ENCODE peak calls at places on chromosomes 5 and 9, in nine cellular contexts. Z is activated T-cell treated with anti-CD3 and anti-CD28 coated beads for 24 hours; M is B cell; O is mucosa of descending colon; K is central memory CD4-positive, alpha-beta T cell; V is OCI-LY7; J is activated effector memory CD4-positive, alpha-beta T cell treated with anti-CD3 and anti-CD28 coated beads, Interleukin-2, amount 50 U/mL, for 16 hours; G is heart left ventricle; U is NCI-H460. W is an unnamed sample.

GRCh38 chr5:11904270-11904906 is at the start of gene CTNND2:
- DNase-seq in U (peak; percentile 20), M (no peak), Z (no peak), K (no peak), J (no peak), O (peak; percentile 4), V (no peak), G (peak; percentile 36), W (no peak)

GRCh38 chr5:102296229-102296817 is at the start of gene SLCO4C1:
- DNase-seq in K (peak; percentile 43), V (no peak), U (peak; percentile 67), O (peak; percentile 92), Z (peak; percentile 52), J (peak; percentile 87), G (peak; percentile 59), M (peak; percentile 67), W (peak; percentile 61)

GRCh38 chr5:33257807-33258491 is 182.8 kb upstream of the TARS1 start:
- DNase-seq in K (no peak), O (no peak), J (no peak), G (no peak), M (no peak), Z (no peak), V (no peak), U (peak; percentile 6), W (no peak)

GRCh38 chr9:133415107-133415506 is 2.7 kb downstream of the REXO4 start:
- DNase-seq in K (no peak), G (no peak), Z (no peak), V (no peak), O (no peak), M (no peak), J (no peak), U (no peak), W (no peak)

GRCh38 chr9:72294952-72295351 is 70.1 kb downstream of the ZFAND5 start:
- DNase-seq in O (peak; percentile 64), G (no peak), M (no peak), J (no peak), K (no peak), V (no peak), U (no peak), Z (no peak), W (no peak)

GRCh38 chr9:136740971-136741884 is 1.5 kb downstream of the LCN10 start:
- DNase-seq in O (no peak), U (no peak), G (peak; percentile 62), M (no peak), V (no peak), K (no peak), Z (no peak), J (no peak), W (peak; percentile 61)

GRCh38 chr5:113047234-113047633 is 70.6 kb downstream of the DCP2 start:
- DNase-seq in M (no peak), K (no peak), V (no peak), U (no peak), O (no peak), Z (no peak), G (no peak), J (no peak), W (no peak)

GRCh38 chr9:122088880-122089567 is 4.1 kb downstream of the TTLL11 start:
- DNase-seq in O (no peak), J (no peak), V (no peak), M (no peak), G (no peak), K (no peak), Z (no peak), U (no peak), W (no peak)

GRCh38 chr5:174572591-174572990 is 151.8 kb upstream of the MSX2 start:
- DNase-seq in O (no peak), Z (no peak), K (no peak), V (no peak), U (no peak), J (no peak), M (no peak), G (no peak), W (no peak)

GRCh38 chr9:95649801-95650213 is 133.0 kb upstream of the PTCH1 start:
- DNase-seq in O (no peak), V (no peak), Z (no peak), G (no peak), K (no peak), U (no peak), M (no peak), J (no peak), W (no peak)

GRCh38 chr9:36572515-36573418 is at the start of gene MELK:
- DNase-seq in V (peak; percentile 90), Z (peak; percentile 84), G (peak; percentile 72), J (peak; percentile 95), U (peak; percentile 55), O (peak; percentile 90), K (peak; percentile 73), M (peak; percentile 83), W (peak; percentile 79)

GRCh38 chr9:117437283-117437682 is 22.4 kb upstream of the ASTN2 start:
- DNase-seq in G (no peak), O (no peak), U (no peak), J (no peak), Z (no peak), M (no peak), K (no peak), V (no peak), W (no peak)

GRCh38 chr5:168291281-168291960 is at the start of gene WWC1:
- DNase-seq in U (peak; percentile 32), J (peak; percentile 87), K (peak; percentile 78), Z (peak; percentile 11), O (peak; percentile 88), V (no peak), G (no peak), M (peak; percentile 68), W (no peak)

GRCh38 chr5:149283611-149284480 is 12.2 kb downstream of the AFAP1L1 start:
- DNase-seq in G (no peak), Z (no peak), O (no peak), U (no peak), V (no peak), M (no peak), K (no peak), J (no peak), W (no peak)

GRCh38 chr5:78972654-78973428 is 12.3 kb downstream of the ARSB start:
- DNase-seq in J (no peak), Z (no peak), G (peak; percentile 13), O (peak; percentile 72), V (no peak), K (no peak), M (no peak), U (no peak), W (peak; percentile 30)

GRCh38 chr9:115071176-115071575 is 46.8 kb downstream of the TNC start:
- DNase-seq in Z (no peak), U (no peak), M (no peak), O (no peak), J (no peak), G (no peak), V (no peak), K (no peak), W (no peak)

GRCh38 chr9:89790542-89791109 is 185.8 kb downstream of the GADD45G start:
- DNase-seq in U (no peak), Z (no peak), K (no peak), M (peak; percentile 2), O (no peak), J (no peak), V (no peak), G (no peak), W (no peak)

GRCh38 chr5:78527054-78527884 is 121.3 kb downstream of the LHFPL2 start:
- DNase-seq in V (no peak), J (no peak), U (no peak), K (no peak), G (peak; percentile 81), M (no peak), O (peak; percentile 54), Z (no peak), W (peak; percentile 54)

GRCh38 chr9:81335879-81336421 is 353.4 kb downstream of the TLE1 start:
- DNase-seq in K (no peak), J (no peak), V (no peak), G (peak; percentile 67), M (no peak), U (no peak), Z (no peak), O (no peak), W (no peak)

GRCh38 chr9:134942011-134942410 is 24.3 kb upstream of the FCN1 start:
- DNase-seq in G (no peak), Z (no peak), U (no peak), V (no peak), O (no peak), K (no peak), M (no peak), J (no peak), W (no peak)

GRCh38 chr5:173786296-173787187 is 101.6 kb upstream of the CPEB4 start:
- DNase-seq in U (no peak), G (no peak), Z (no peak), J (no peak), V (peak; percentile 68), O (no peak), K (no peak), M (peak; percentile 54), W (no peak)

GRCh38 chr5:175895701-175896102 is 24.3 kb downstream of the CPLX2 start:
- DNase-seq in U (no peak), V (peak; percentile 40), J (peak; percentile 78), K (peak; percentile 77), M (peak; percentile 76), Z (peak; percentile 26), G (peak; percentile 27), O (peak; percentile 12), W (no peak)

GRCh38 chr5:79806741-79807140 is 117.1 kb downstream of the CMYA5 start:
- DNase-seq in V (no peak), O (no peak), G (peak; percentile 31), K (no peak), U (no peak), J (no peak), Z (no peak), M (no peak), W (no peak)

GRCh38 chr9:70746760-70747159 is 332.3 kb upstream of the KLF9 start:
- DNase-seq in J (no peak), U (no peak), K (no peak), O (no peak), G (no peak), M (no peak), V (no peak), Z (no peak), W (no peak)

GRCh38 chr5:166845044-166845443 is 1446.4 kb upstream of the WWC1 start:
- DNase-seq in K (no peak), M (no peak), J (no peak), G (no peak), U (peak; percentile 14), V (no peak), Z (no peak), O (peak; percentile 6), W (no peak)

GRCh38 chr5:161263186-161263585 is 283.3 kb downstream of the GABRB2 start:
- DNase-seq in G (no peak), V (no peak), M (no peak), K (no peak), Z (no peak), J (no peak), O (no peak), U (no peak), W (no peak)

GRCh38 chr9:89115426-89115825 is 63.2 kb downstream of the SHC3 start:
- DNase-seq in M (no peak), O (no peak), V (no peak), Z (no peak), U (no peak), G (no peak), K (no peak), J (no peak), W (no peak)